ENCODE peak calls at places on chromosomes 3 and 15, in seven cellular contexts. V, U, T, F, J, Y and P are unnamed samples.

GRCh38 chr15:71610991-71611720 is 199.2 kb upstream of the NR2E3 start:
- DNase-seq in F (no peak), T (no peak), U (no peak), J (no peak), Y (no peak), V (no peak), P (no peak)

GRCh38 chr3:197302696-197303341 is 4.4 kb upstream of the DLG1 start:
- DNase-seq in T (no peak), V (no peak), J (peak; percentile 92), F (no peak), U (peak; percentile 61), Y (no peak), P (no peak)

GRCh38 chr3:78506581-78507195 is 1261.1 kb downstream of the ROBO1 start:
- DNase-seq in Y (no peak), F (no peak), T (no peak), J (no peak), V (no peak), U (peak; percentile 43), P (no peak)

GRCh38 chr3:79497447-79498111 is 270.2 kb downstream of the ROBO1 start:
- DNase-seq in V (no peak), T (no peak), J (no peak), F (no peak), U (peak; percentile 16), Y (no peak), P (no peak)

GRCh38 chr3:55639143-55639542 is 152.0 kb upstream of the WNT5A start:
- DNase-seq in J (no peak), U (no peak), Y (no peak), F (no peak), T (no peak), V (no peak), P (no peak)

GRCh38 chr3:113914646-113915045 is 33.2 kb upstream of the ZDHHC23 start:
- DNase-seq in U (no peak), J (no peak), T (no peak), Y (no peak), F (no peak), V (no peak), P (no peak)

GRCh38 chr3:69137006-69137405 is 14.6 kb upstream of the LMOD3 start:
- DNase-seq in V (no peak), Y (no peak), T (no peak), U (no peak), F (no peak), J (no peak), P (no peak)

GRCh38 chr3:41808152-41808551 is 153.8 kb downstream of the ULK4 start:
- DNase-seq in F (no peak), U (peak; percentile 84), T (no peak), V (no peak), Y (no peak), J (peak; percentile 16), P (no peak)

GRCh38 chr3:44993471-44994205 is 17.6 kb downstream of the EXOSC7 start:
- DNase-seq in F (no peak), U (peak; percentile 94), T (no peak), J (peak; percentile 55), V (no peak), Y (no peak), P (no peak)

GRCh38 chr3:136946978-136947377 is 10.8 kb upstream of the IL20RB start:
- DNase-seq in J (no peak), T (no peak), Y (no peak), U (no peak), V (no peak), F (no peak), P (no peak)

GRCh38 chr3:13420817-13421755 is 964 bp upstream of the NUP210 start:
- DNase-seq in J (no peak), Y (peak; percentile 43), U (peak; percentile 8), T (peak; percentile 76), F (peak; percentile 68), V (no peak), P (no peak)

GRCh38 chr3:72347819-72348319 is 500.4 kb downstream of the SHQ1 start:
- DNase-seq in V (peak; percentile 92), U (peak; percentile 38), Y (peak; percentile 15), J (peak; percentile 82), T (no peak), F (no peak), P (peak; percentile 89)

GRCh38 chr15:61832223-61832622 is 228.0 kb downstream of the VPS13C start:
- DNase-seq in F (no peak), U (no peak), Y (no peak), J (no peak), T (no peak), V (no peak), P (no peak)

GRCh38 chr15:96409231-96410138 is 79.0 kb downstream of the NR2F2 start:
- DNase-seq in J (no peak), V (no peak), Y (no peak), T (no peak), F (no peak), U (no peak), P (no peak)

GRCh38 chr3:63333815-63334214 is 55.7 kb downstream of the SYNPR start:
- DNase-seq in Y (no peak), V (no peak), T (no peak), J (no peak), F (no peak), U (peak; percentile 9), P (no peak)

GRCh38 chr3:106006001-106006400 is 137.2 kb upstream of the CBLB start:
- DNase-seq in V (no peak), U (peak; percentile 52), F (no peak), Y (no peak), T (no peak), J (peak; percentile 91), P (peak; percentile 26)

GRCh38 chr3:40996382-40996781 is 202.9 kb upstream of the CTNNB1 start:
- DNase-seq in V (no peak), J (no peak), Y (no peak), T (no peak), F (no peak), U (peak; percentile 57), P (no peak)